ENCODE peak calls at places on chromosomes 2 and 18, in four cellular contexts. One of them, this sample, is unnamed.

GRCh38 chr2:24016853-24017703 is 7.2 kb downstream of the MFSD2B start:
- DNase-seq in HL-60: no peak
- DNase-seq in omental fat pad: no peak
- DNase-seq in cardiac muscle cell: no peak
- DNase-seq in this sample: no peak

GRCh38 chr2:137348301-137348700 is 583.0 kb downstream of the THSD7B start:
- DNase-seq in HL-60: no peak
- DNase-seq in omental fat pad: no peak
- DNase-seq in cardiac muscle cell: no peak
- DNase-seq in this sample: no peak

GRCh38 chr2:235595420-235596010 is 101.7 kb downstream of the AGAP1 start:
- DNase-seq in HL-60: peak; percentile 43
- DNase-seq in omental fat pad: peak; percentile 58
- DNase-seq in cardiac muscle cell: peak; percentile 86
- DNase-seq in this sample: no peak

GRCh38 chr2:113795405-113795920 is 39.0 kb upstream of the SLC35F5 start:
- DNase-seq in HL-60: no peak
- DNase-seq in omental fat pad: no peak
- DNase-seq in cardiac muscle cell: peak; percentile 41
- DNase-seq in this sample: no peak

GRCh38 chr2:202965810-202966454 is 48.7 kb upstream of the NBEAL1 start:
- DNase-seq in HL-60: peak; percentile 48
- DNase-seq in omental fat pad: no peak
- DNase-seq in cardiac muscle cell: peak; percentile 80
- DNase-seq in this sample: peak; percentile 70

GRCh38 chr2:111250448-111251030 is 129.8 kb downstream of the BCL2L11 start:
- DNase-seq in HL-60: no peak
- DNase-seq in omental fat pad: no peak
- DNase-seq in cardiac muscle cell: no peak
- DNase-seq in this sample: no peak

GRCh38 chr2:59974051-59974766 is 579.2 kb downstream of the BCL11A start:
- DNase-seq in HL-60: no peak
- DNase-seq in omental fat pad: no peak
- DNase-seq in cardiac muscle cell: no peak
- DNase-seq in this sample: no peak

GRCh38 chr2:210286123-210286680 is 28.8 kb downstream of the MYL1 start:
- DNase-seq in HL-60: no peak
- DNase-seq in omental fat pad: no peak
- DNase-seq in cardiac muscle cell: no peak
- DNase-seq in this sample: no peak

DNA sequence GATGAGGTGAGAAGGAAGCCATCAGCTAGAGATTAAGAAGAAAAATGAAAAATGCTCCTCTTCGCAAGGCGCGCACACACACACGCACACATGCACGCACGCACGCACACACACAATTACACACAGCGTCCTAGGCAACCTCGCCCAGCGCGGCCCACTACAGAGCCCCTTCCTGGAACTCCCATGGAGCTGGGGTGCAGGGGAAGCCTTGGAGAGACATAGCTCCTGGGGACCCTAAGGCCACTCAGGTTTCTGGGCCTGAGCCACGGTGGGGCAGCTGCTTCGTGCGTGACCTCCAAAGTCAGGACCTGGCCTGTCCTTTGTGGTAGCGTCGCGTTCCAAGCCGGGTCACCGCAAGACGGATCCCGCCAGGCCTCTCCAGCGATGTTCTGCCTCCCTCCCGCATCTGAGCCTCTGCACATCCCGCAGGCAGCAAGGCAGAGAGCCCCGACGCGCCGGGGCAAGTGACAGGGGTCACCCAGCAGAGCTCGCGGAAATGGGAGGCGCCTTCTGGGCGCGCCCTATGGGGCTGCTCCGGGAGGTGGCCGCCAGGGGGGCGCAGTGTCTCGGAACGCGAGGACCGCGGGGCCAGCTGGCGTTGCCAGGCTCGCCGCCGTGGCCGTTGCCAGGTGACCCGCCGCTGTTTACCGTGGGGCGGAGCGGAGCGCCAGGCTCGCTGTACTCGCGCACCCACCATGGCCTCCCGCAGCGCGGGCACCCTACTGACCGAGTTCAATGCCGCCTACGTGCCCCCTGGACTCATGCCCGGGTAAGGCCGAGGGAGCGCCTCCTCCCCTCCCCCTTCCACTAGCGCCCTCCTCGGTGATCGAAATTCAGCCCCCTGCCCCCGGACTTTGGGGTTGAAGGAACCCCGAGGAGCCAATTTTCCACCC is 79.0 kb downstream of the CIB4 start:
- DNase-seq in HL-60: no peak
- DNase-seq in omental fat pad: no peak
- DNase-seq in cardiac muscle cell: peak; percentile 53
- DNase-seq in this sample: peak; percentile 37
- TF ChIP-seq CTCF in HL-60: no peak
- TF ChIP-seq CTCF in omental fat pad: no peak
- TF ChIP-seq CTCF in cardiac muscle cell: peak; percentile 21
- TF ChIP-seq CTCF in this sample: no peak

DNA sequence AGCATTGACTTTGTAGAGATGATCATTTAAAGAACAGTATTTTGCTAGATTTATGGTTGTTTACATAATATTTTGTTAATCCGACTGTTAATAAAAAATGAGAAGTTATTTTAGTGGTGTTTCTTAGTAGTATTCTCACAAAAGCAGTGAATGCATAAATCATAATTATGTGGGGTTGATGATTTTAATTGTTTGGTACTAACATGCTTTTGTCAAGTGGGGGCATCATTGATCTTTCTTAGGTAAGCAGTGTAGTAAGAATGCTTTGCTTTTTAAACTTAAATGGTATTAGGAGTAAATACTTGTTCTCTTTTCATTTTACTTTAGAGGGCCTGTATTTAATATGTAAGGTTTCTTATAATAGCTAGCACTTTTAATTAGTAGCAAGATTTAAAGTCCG is 109.2 kb upstream of the OTX1 start:
- DNase-seq in HL-60: no peak
- DNase-seq in omental fat pad: no peak
- DNase-seq in cardiac muscle cell: no peak
- DNase-seq in this sample: no peak
- TF ChIP-seq CTCF in HL-60: no peak
- TF ChIP-seq CTCF in omental fat pad: no peak
- TF ChIP-seq CTCF in cardiac muscle cell: no peak
- TF ChIP-seq CTCF in this sample: no peak

GRCh38 chr2:237205551-237205950 is 119.9 kb downstream of the COPS8 start:
- DNase-seq in HL-60: no peak
- DNase-seq in omental fat pad: no peak
- DNase-seq in cardiac muscle cell: no peak
- DNase-seq in this sample: no peak
- TF ChIP-seq CTCF in HL-60: no peak
- TF ChIP-seq CTCF in omental fat pad: no peak
- TF ChIP-seq CTCF in cardiac muscle cell: no peak
- TF ChIP-seq CTCF in this sample: no peak

GRCh38 chr18:34258176-34258575 is 33.5 kb upstream of the NOL4 start:
- DNase-seq in HL-60: no peak
- DNase-seq in omental fat pad: no peak
- DNase-seq in cardiac muscle cell: no peak
- DNase-seq in this sample: no peak

DNA sequence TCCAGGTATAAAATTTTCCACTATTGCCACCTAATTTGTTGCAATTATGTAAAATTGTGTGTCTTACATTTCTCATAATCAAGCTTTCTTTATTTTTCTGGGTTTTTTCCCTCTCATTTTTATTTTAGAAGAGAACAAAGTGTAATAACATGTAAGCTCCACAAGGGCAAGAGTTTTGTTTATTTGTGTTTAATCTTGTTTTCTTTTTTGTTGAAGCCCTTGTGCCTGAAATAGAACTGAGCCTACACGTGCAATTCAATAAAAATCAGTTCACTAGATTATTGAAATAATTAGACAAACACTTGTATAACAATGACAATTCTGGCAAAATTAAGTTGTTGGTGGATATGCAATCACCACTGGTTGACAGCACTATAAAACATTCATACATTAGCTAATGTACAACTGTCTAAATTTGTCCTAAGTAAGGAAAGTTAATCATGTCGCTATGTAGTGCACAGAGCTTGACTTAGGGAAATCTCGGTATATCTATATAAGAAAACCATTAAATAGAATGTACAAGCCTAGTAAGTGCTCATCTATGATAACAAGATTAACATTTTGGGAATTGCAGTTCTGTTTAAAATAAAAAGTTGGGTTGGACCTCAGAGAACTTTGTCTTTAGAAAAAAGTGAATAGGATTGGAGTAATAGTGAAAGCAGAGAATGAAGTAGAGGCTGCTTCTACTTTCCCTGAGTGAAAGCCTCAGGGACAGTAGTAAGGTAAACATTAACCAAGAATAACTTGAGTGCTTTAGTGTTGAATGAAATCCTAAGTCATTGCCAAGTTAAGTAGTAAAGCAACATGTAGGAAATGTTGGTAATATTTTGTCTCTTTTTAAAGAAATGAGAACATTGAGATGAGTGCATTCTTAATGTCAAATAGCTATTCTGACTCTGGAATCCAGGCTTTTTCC is 37.4 kb upstream of the NOL4 start:
- DNase-seq in HL-60: no peak
- DNase-seq in omental fat pad: no peak
- DNase-seq in cardiac muscle cell: no peak
- DNase-seq in this sample: no peak
- TF ChIP-seq CTCF in HL-60: no peak
- TF ChIP-seq CTCF in omental fat pad: no peak
- TF ChIP-seq CTCF in cardiac muscle cell: no peak
- TF ChIP-seq CTCF in this sample: no peak

DNA sequence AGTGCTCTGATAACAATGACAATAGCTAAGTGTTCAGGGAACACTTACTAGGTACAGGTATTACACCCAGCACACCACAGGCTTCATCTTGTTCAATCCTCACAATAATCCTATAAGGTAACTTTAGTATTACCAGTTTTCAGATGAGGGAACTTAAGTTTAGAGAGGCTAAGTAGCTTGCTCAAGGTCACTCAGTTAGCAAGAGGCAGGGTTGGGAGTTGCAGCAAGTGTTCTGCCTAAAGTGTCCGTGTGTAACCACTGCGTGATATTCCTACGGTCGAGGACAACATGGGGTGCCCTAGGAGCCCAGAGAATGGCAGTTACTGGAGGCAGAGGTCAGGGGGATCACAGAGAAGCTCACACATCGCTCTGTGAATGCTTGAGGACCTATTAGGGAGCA is 30.2 kb upstream of the EGR4 start:
- DNase-seq in HL-60: no peak
- DNase-seq in omental fat pad: no peak
- DNase-seq in cardiac muscle cell: no peak
- DNase-seq in this sample: no peak
- TF ChIP-seq CTCF in HL-60: no peak
- TF ChIP-seq CTCF in omental fat pad: no peak
- TF ChIP-seq CTCF in cardiac muscle cell: no peak
- TF ChIP-seq CTCF in this sample: no peak

GRCh38 chr2:207734636-207735512 is 23.4 kb downstream of the CCNYL1 start:
- DNase-seq in HL-60: no peak
- DNase-seq in omental fat pad: no peak
- DNase-seq in cardiac muscle cell: no peak
- DNase-seq in this sample: no peak
- TF ChIP-seq CTCF in HL-60: no peak
- TF ChIP-seq CTCF in omental fat pad: no peak
- TF ChIP-seq CTCF in cardiac muscle cell: no peak
- TF ChIP-seq CTCF in this sample: no peak

DNA sequence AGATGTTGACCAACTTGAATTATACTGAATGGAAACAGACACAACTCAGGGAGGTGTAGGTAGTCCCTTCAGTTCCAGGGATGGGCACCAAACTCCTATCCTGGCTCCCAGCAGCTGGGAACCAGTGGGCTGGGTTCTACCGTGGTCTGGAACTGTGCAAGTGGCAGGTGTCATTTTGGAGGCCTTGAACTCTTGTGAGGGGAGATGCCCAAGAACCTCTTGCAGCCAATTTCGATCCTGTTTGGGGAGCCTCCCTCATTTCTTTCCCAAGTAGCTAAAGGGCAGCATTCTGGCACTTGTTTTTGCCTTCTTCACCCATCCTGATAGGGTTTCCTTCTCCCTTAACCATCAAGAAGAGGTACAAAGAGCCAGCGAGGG is 200.2 kb downstream of the ANKRD30B start:
- DNase-seq in HL-60: no peak
- DNase-seq in omental fat pad: no peak
- DNase-seq in cardiac muscle cell: no peak
- DNase-seq in this sample: no peak
- TF ChIP-seq CTCF in HL-60: no peak
- TF ChIP-seq CTCF in omental fat pad: no peak
- TF ChIP-seq CTCF in cardiac muscle cell: no peak
- TF ChIP-seq CTCF in this sample: no peak